ENCODE peak calls at places on chromosome 9, in seven cellular contexts. One of them, this sample, is unnamed.

GRCh38 chr9:8259028-8259427 is 459.4 kb upstream of the DMAC1 start:
- DNase-seq in activated CD4-positive, CD25-positive, alpha-beta regulatory T cell treated with anti-CD3 and anti-CD28 coated beads, Interleukin-2, amount 50 U/mL, for 16 hours: no peak
- DNase-seq in fibroblast of the aortic adventitia: no peak
- DNase-seq in NCI-H1436: no peak
- DNase-seq in GM23338: peak; percentile 15
- DNase-seq in activated CD4-positive, alpha-beta T cell treated with anti-CD3 and anti-CD28 coated beads, Interleukin-2, amount 10 ng/mL, durations not matched to agents 7 days and 5 days: no peak
- DNase-seq in posterior cingulate gyrus: no peak
- DNase-seq in this sample: no peak

GRCh38 chr9:134333234-134333873 is 7.1 kb downstream of the RXRA start:
- DNase-seq in activated CD4-positive, CD25-positive, alpha-beta regulatory T cell treated with anti-CD3 and anti-CD28 coated beads, Interleukin-2, amount 50 U/mL, for 16 hours: no peak
- DNase-seq in fibroblast of the aortic adventitia: peak; percentile 28
- DNase-seq in NCI-H1436: no peak
- DNase-seq in GM23338: no peak
- DNase-seq in activated CD4-positive, alpha-beta T cell treated with anti-CD3 and anti-CD28 coated beads, Interleukin-2, amount 10 ng/mL, durations not matched to agents 7 days and 5 days: no peak
- DNase-seq in posterior cingulate gyrus: no peak
- DNase-seq in this sample: no peak

GRCh38 chr9:38687389-38687842 is 32.5 kb downstream of the FAM240B start:
- DNase-seq in activated CD4-positive, CD25-positive, alpha-beta regulatory T cell treated with anti-CD3 and anti-CD28 coated beads, Interleukin-2, amount 50 U/mL, for 16 hours: no peak
- DNase-seq in fibroblast of the aortic adventitia: no peak
- DNase-seq in NCI-H1436: peak; percentile 20
- DNase-seq in GM23338: peak; percentile 46
- DNase-seq in activated CD4-positive, alpha-beta T cell treated with anti-CD3 and anti-CD28 coated beads, Interleukin-2, amount 10 ng/mL, durations not matched to agents 7 days and 5 days: peak; percentile 35
- DNase-seq in posterior cingulate gyrus: no peak
- DNase-seq in this sample: no peak

GRCh38 chr9:81626511-81626910 is 62.8 kb downstream of the TLE1 start:
- DNase-seq in activated CD4-positive, CD25-positive, alpha-beta regulatory T cell treated with anti-CD3 and anti-CD28 coated beads, Interleukin-2, amount 50 U/mL, for 16 hours: no peak
- DNase-seq in fibroblast of the aortic adventitia: no peak
- DNase-seq in NCI-H1436: no peak
- DNase-seq in GM23338: no peak
- DNase-seq in activated CD4-positive, alpha-beta T cell treated with anti-CD3 and anti-CD28 coated beads, Interleukin-2, amount 10 ng/mL, durations not matched to agents 7 days and 5 days: no peak
- DNase-seq in posterior cingulate gyrus: no peak
- DNase-seq in this sample: no peak

GRCh38 chr9:84671651-84672467 is 2.3 kb downstream of the NTRK2 start:
- DNase-seq in activated CD4-positive, CD25-positive, alpha-beta regulatory T cell treated with anti-CD3 and anti-CD28 coated beads, Interleukin-2, amount 50 U/mL, for 16 hours: no peak
- DNase-seq in fibroblast of the aortic adventitia: no peak
- DNase-seq in NCI-H1436: no peak
- DNase-seq in GM23338: no peak
- DNase-seq in activated CD4-positive, alpha-beta T cell treated with anti-CD3 and anti-CD28 coated beads, Interleukin-2, amount 10 ng/mL, durations not matched to agents 7 days and 5 days: no peak
- DNase-seq in posterior cingulate gyrus: peak; percentile 33
- DNase-seq in this sample: no peak

GRCh38 chr9:36101916-36102741 is 34.4 kb upstream of the GLIPR2 start:
- DNase-seq in activated CD4-positive, CD25-positive, alpha-beta regulatory T cell treated with anti-CD3 and anti-CD28 coated beads, Interleukin-2, amount 50 U/mL, for 16 hours: no peak
- DNase-seq in fibroblast of the aortic adventitia: peak; percentile 100
- DNase-seq in NCI-H1436: no peak
- DNase-seq in GM23338: no peak
- DNase-seq in activated CD4-positive, alpha-beta T cell treated with anti-CD3 and anti-CD28 coated beads, Interleukin-2, amount 10 ng/mL, durations not matched to agents 7 days and 5 days: no peak
- DNase-seq in posterior cingulate gyrus: no peak
- DNase-seq in this sample: no peak

GRCh38 chr9:512555-513272 is 298.0 kb downstream of the DOCK8 start:
- DNase-seq in activated CD4-positive, CD25-positive, alpha-beta regulatory T cell treated with anti-CD3 and anti-CD28 coated beads, Interleukin-2, amount 50 U/mL, for 16 hours: no peak
- DNase-seq in fibroblast of the aortic adventitia: no peak
- DNase-seq in NCI-H1436: peak; percentile 46
- DNase-seq in GM23338: no peak
- DNase-seq in activated CD4-positive, alpha-beta T cell treated with anti-CD3 and anti-CD28 coated beads, Interleukin-2, amount 10 ng/mL, durations not matched to agents 7 days and 5 days: no peak
- DNase-seq in posterior cingulate gyrus: no peak
- DNase-seq in this sample: no peak

GRCh38 chr9:82721596-82721995 is 341.3 kb downstream of the RASEF start:
- DNase-seq in activated CD4-positive, CD25-positive, alpha-beta regulatory T cell treated with anti-CD3 and anti-CD28 coated beads, Interleukin-2, amount 50 U/mL, for 16 hours: no peak
- DNase-seq in fibroblast of the aortic adventitia: no peak
- DNase-seq in NCI-H1436: no peak
- DNase-seq in GM23338: no peak
- DNase-seq in activated CD4-positive, alpha-beta T cell treated with anti-CD3 and anti-CD28 coated beads, Interleukin-2, amount 10 ng/mL, durations not matched to agents 7 days and 5 days: no peak
- DNase-seq in posterior cingulate gyrus: peak; percentile 4
- DNase-seq in this sample: no peak

GRCh38 chr9:90013778-90014177 is 409.0 kb downstream of the GADD45G start:
- DNase-seq in activated CD4-positive, CD25-positive, alpha-beta regulatory T cell treated with anti-CD3 and anti-CD28 coated beads, Interleukin-2, amount 50 U/mL, for 16 hours: no peak
- DNase-seq in fibroblast of the aortic adventitia: no peak
- DNase-seq in NCI-H1436: no peak
- DNase-seq in GM23338: no peak
- DNase-seq in activated CD4-positive, alpha-beta T cell treated with anti-CD3 and anti-CD28 coated beads, Interleukin-2, amount 10 ng/mL, durations not matched to agents 7 days and 5 days: no peak
- DNase-seq in posterior cingulate gyrus: no peak
- DNase-seq in this sample: no peak

GRCh38 chr9:114662081-114662989 is 4.7 kb upstream of the TEX53 start:
- DNase-seq in activated CD4-positive, CD25-positive, alpha-beta regulatory T cell treated with anti-CD3 and anti-CD28 coated beads, Interleukin-2, amount 50 U/mL, for 16 hours: peak; percentile 23
- DNase-seq in fibroblast of the aortic adventitia: peak; percentile 52
- DNase-seq in NCI-H1436: peak; percentile 31
- DNase-seq in GM23338: peak; percentile 89
- DNase-seq in activated CD4-positive, alpha-beta T cell treated with anti-CD3 and anti-CD28 coated beads, Interleukin-2, amount 10 ng/mL, durations not matched to agents 7 days and 5 days: peak; percentile 75
- DNase-seq in posterior cingulate gyrus: peak; percentile 51
- DNase-seq in this sample: peak; percentile 2

GRCh38 chr9:123929177-123929869 is 603 bp downstream of the DENND1A start:
- DNase-seq in activated CD4-positive, CD25-positive, alpha-beta regulatory T cell treated with anti-CD3 and anti-CD28 coated beads, Interleukin-2, amount 50 U/mL, for 16 hours: no peak
- DNase-seq in fibroblast of the aortic adventitia: no peak
- DNase-seq in NCI-H1436: no peak
- DNase-seq in GM23338: peak; percentile 48
- DNase-seq in activated CD4-positive, alpha-beta T cell treated with anti-CD3 and anti-CD28 coated beads, Interleukin-2, amount 10 ng/mL, durations not matched to agents 7 days and 5 days: peak; percentile 36
- DNase-seq in posterior cingulate gyrus: no peak
- DNase-seq in this sample: no peak

GRCh38 chr9:121609845-121610637 is 41.4 kb upstream of the DAB2IP start:
- DNase-seq in activated CD4-positive, CD25-positive, alpha-beta regulatory T cell treated with anti-CD3 and anti-CD28 coated beads, Interleukin-2, amount 50 U/mL, for 16 hours: no peak
- DNase-seq in fibroblast of the aortic adventitia: peak; percentile 85
- DNase-seq in NCI-H1436: no peak
- DNase-seq in GM23338: no peak
- DNase-seq in activated CD4-positive, alpha-beta T cell treated with anti-CD3 and anti-CD28 coated beads, Interleukin-2, amount 10 ng/mL, durations not matched to agents 7 days and 5 days: no peak
- DNase-seq in posterior cingulate gyrus: no peak
- DNase-seq in this sample: no peak

GRCh38 chr9:69200071-69200470 is 26.0 kb downstream of the TJP2 start:
- DNase-seq in activated CD4-positive, CD25-positive, alpha-beta regulatory T cell treated with anti-CD3 and anti-CD28 coated beads, Interleukin-2, amount 50 U/mL, for 16 hours: no peak
- DNase-seq in fibroblast of the aortic adventitia: peak; percentile 42
- DNase-seq in NCI-H1436: no peak
- DNase-seq in GM23338: no peak
- DNase-seq in activated CD4-positive, alpha-beta T cell treated with anti-CD3 and anti-CD28 coated beads, Interleukin-2, amount 10 ng/mL, durations not matched to agents 7 days and 5 days: no peak
- DNase-seq in posterior cingulate gyrus: no peak
- DNase-seq in this sample: no peak

GRCh38 chr9:959914-960313 is 16.5 kb upstream of the DMRT3 start:
- DNase-seq in activated CD4-positive, CD25-positive, alpha-beta regulatory T cell treated with anti-CD3 and anti-CD28 coated beads, Interleukin-2, amount 50 U/mL, for 16 hours: no peak
- DNase-seq in fibroblast of the aortic adventitia: no peak
- DNase-seq in NCI-H1436: no peak
- DNase-seq in GM23338: no peak
- DNase-seq in activated CD4-positive, alpha-beta T cell treated with anti-CD3 and anti-CD28 coated beads, Interleukin-2, amount 10 ng/mL, durations not matched to agents 7 days and 5 days: no peak
- DNase-seq in posterior cingulate gyrus: no peak
- DNase-seq in this sample: no peak

GRCh38 chr9:120532475-120532874 is 47.5 kb downstream of the CDK5RAP2 start:
- DNase-seq in activated CD4-positive, CD25-positive, alpha-beta regulatory T cell treated with anti-CD3 and anti-CD28 coated beads, Interleukin-2, amount 50 U/mL, for 16 hours: no peak
- DNase-seq in fibroblast of the aortic adventitia: peak; percentile 63
- DNase-seq in NCI-H1436: no peak
- DNase-seq in GM23338: no peak
- DNase-seq in activated CD4-positive, alpha-beta T cell treated with anti-CD3 and anti-CD28 coated beads, Interleukin-2, amount 10 ng/mL, durations not matched to agents 7 days and 5 days: no peak
- DNase-seq in posterior cingulate gyrus: no peak
- DNase-seq in this sample: no peak

GRCh38 chr9:127437497-127438264 is 13.5 kb downstream of the ZNF79 start:
- DNase-seq in activated CD4-positive, CD25-positive, alpha-beta regulatory T cell treated with anti-CD3 and anti-CD28 coated beads, Interleukin-2, amount 50 U/mL, for 16 hours: no peak
- DNase-seq in fibroblast of the aortic adventitia: no peak
- DNase-seq in NCI-H1436: no peak
- DNase-seq in GM23338: peak; percentile 40
- DNase-seq in activated CD4-positive, alpha-beta T cell treated with anti-CD3 and anti-CD28 coated beads, Interleukin-2, amount 10 ng/mL, durations not matched to agents 7 days and 5 days: no peak
- DNase-seq in posterior cingulate gyrus: no peak
- DNase-seq in this sample: no peak

GRCh38 chr9:134220311-134220710 is 55.9 kb upstream of the RNU6ATAC start:
- DNase-seq in activated CD4-positive, CD25-positive, alpha-beta regulatory T cell treated with anti-CD3 and anti-CD28 coated beads, Interleukin-2, amount 50 U/mL, for 16 hours: no peak
- DNase-seq in fibroblast of the aortic adventitia: no peak
- DNase-seq in NCI-H1436: no peak
- DNase-seq in GM23338: no peak
- DNase-seq in activated CD4-positive, alpha-beta T cell treated with anti-CD3 and anti-CD28 coated beads, Interleukin-2, amount 10 ng/mL, durations not matched to agents 7 days and 5 days: no peak
- DNase-seq in posterior cingulate gyrus: no peak
- DNase-seq in this sample: no peak

GRCh38 chr9:133524146-133524545 is 613 bp downstream of the MYMK start:
- DNase-seq in activated CD4-positive, CD25-positive, alpha-beta regulatory T cell treated with anti-CD3 and anti-CD28 coated beads, Interleukin-2, amount 50 U/mL, for 16 hours: no peak
- DNase-seq in fibroblast of the aortic adventitia: no peak
- DNase-seq in NCI-H1436: no peak
- DNase-seq in GM23338: no peak
- DNase-seq in activated CD4-positive, alpha-beta T cell treated with anti-CD3 and anti-CD28 coated beads, Interleukin-2, amount 10 ng/mL, durations not matched to agents 7 days and 5 days: no peak
- DNase-seq in posterior cingulate gyrus: no peak
- DNase-seq in this sample: no peak

GRCh38 chr9:83267741-83268140 is 204.8 kb upstream of the RASEF start:
- DNase-seq in activated CD4-positive, CD25-positive, alpha-beta regulatory T cell treated with anti-CD3 and anti-CD28 coated beads, Interleukin-2, amount 50 U/mL, for 16 hours: no peak
- DNase-seq in fibroblast of the aortic adventitia: no peak
- DNase-seq in NCI-H1436: no peak
- DNase-seq in GM23338: peak; percentile 31
- DNase-seq in activated CD4-positive, alpha-beta T cell treated with anti-CD3 and anti-CD28 coated beads, Interleukin-2, amount 10 ng/mL, durations not matched to agents 7 days and 5 days: no peak
- DNase-seq in posterior cingulate gyrus: no peak
- DNase-seq in this sample: no peak

GRCh38 chr9:137531099-137531765 is 19.0 kb downstream of the PNPLA7 start:
- DNase-seq in activated CD4-positive, CD25-positive, alpha-beta regulatory T cell treated with anti-CD3 and anti-CD28 coated beads, Interleukin-2, amount 50 U/mL, for 16 hours: no peak
- DNase-seq in fibroblast of the aortic adventitia: no peak
- DNase-seq in NCI-H1436: no peak
- DNase-seq in GM23338: no peak
- DNase-seq in activated CD4-positive, alpha-beta T cell treated with anti-CD3 and anti-CD28 coated beads, Interleukin-2, amount 10 ng/mL, durations not matched to agents 7 days and 5 days: no peak
- DNase-seq in posterior cingulate gyrus: no peak
- DNase-seq in this sample: no peak

GRCh38 chr9:114718801-114719221 is 36.8 kb upstream of the TEX48 start:
- DNase-seq in activated CD4-positive, CD25-positive, alpha-beta regulatory T cell treated with anti-CD3 and anti-CD28 coated beads, Interleukin-2, amount 50 U/mL, for 16 hours: peak; percentile 71
- DNase-seq in fibroblast of the aortic adventitia: no peak
- DNase-seq in NCI-H1436: no peak
- DNase-seq in GM23338: peak; percentile 19
- DNase-seq in activated CD4-positive, alpha-beta T cell treated with anti-CD3 and anti-CD28 coated beads, Interleukin-2, amount 10 ng/mL, durations not matched to agents 7 days and 5 days: peak; percentile 96
- DNase-seq in posterior cingulate gyrus: no peak
- DNase-seq in this sample: no peak

GRCh38 chr9:22427226-22427880 is 19.3 kb upstream of the DMRTA1 start:
- DNase-seq in activated CD4-positive, CD25-positive, alpha-beta regulatory T cell treated with anti-CD3 and anti-CD28 coated beads, Interleukin-2, amount 50 U/mL, for 16 hours: no peak
- DNase-seq in fibroblast of the aortic adventitia: no peak
- DNase-seq in NCI-H1436: no peak
- DNase-seq in GM23338: no peak
- DNase-seq in activated CD4-positive, alpha-beta T cell treated with anti-CD3 and anti-CD28 coated beads, Interleukin-2, amount 10 ng/mL, durations not matched to agents 7 days and 5 days: no peak
- DNase-seq in posterior cingulate gyrus: no peak
- DNase-seq in this sample: no peak

GRCh38 chr9:19203058-19203457 is 27.4 kb upstream of the DENND4C start:
- DNase-seq in activated CD4-positive, CD25-positive, alpha-beta regulatory T cell treated with anti-CD3 and anti-CD28 coated beads, Interleukin-2, amount 50 U/mL, for 16 hours: no peak
- DNase-seq in fibroblast of the aortic adventitia: no peak
- DNase-seq in NCI-H1436: no peak
- DNase-seq in GM23338: no peak
- DNase-seq in activated CD4-positive, alpha-beta T cell treated with anti-CD3 and anti-CD28 coated beads, Interleukin-2, amount 10 ng/mL, durations not matched to agents 7 days and 5 days: no peak
- DNase-seq in posterior cingulate gyrus: no peak
- DNase-seq in this sample: no peak

This sample was measured in NCI-H1930.